ENCODE peak calls at places on chromosomes 12 and 14, in nine cellular contexts. W is fibroblast of lung; N is lower leg skin; O is Caco-2; U is foreskin fibroblast; V is endodermal cell; X is HepG2; C is nephron progenitor cell; H is stimulated activated CD4-positive, alpha-beta T cell treated with anti-CD3 and anti-CD28 coated beads, Interleukin-4, amount 100 ng/mL, for 48 hours. S is an unnamed sample.

GRCh38 chr14:61562321-61563161 is 132.8 kb upstream of the HIF1A start:
- DNase-seq in W (peak), N (no peak), O (no peak), U (peak), V (no peak), X (peak), C (no peak), H (peak), S (no peak)

GRCh38 chr12:111034911-111035577 is 114.7 kb upstream of the MYL2 start:
- DNase-seq in W (no peak), N (no peak), O (no peak), U (no peak), V (peak), X (no peak), C (peak), H (no peak), S (peak)

GRCh38 chr12:47816646-47817271 is 2.9 kb downstream of the HDAC7 start:
- DNase-seq in W (no peak), N (no peak), O (no peak), U (no peak), V (peak), X (no peak), C (no peak), H (no peak), S (no peak)

GRCh38 chr12:106866426-106867080 is 89.2 kb upstream of the TMEM263 start:
- DNase-seq in W (peak), N (no peak), O (no peak), U (no peak), V (no peak), X (no peak), C (no peak), H (no peak), S (no peak)

GRCh38 chr14:70665448-70666363 is 24.0 kb downstream of the TTC9 start:
- DNase-seq in W (no peak), N (no peak), O (peak), U (no peak), V (peak), X (no peak), C (no peak), H (no peak), S (no peak)

GRCh38 chr12:106753526-106753925 is 21.0 kb upstream of the RIC8B start:
- DNase-seq in W (no peak), N (no peak), O (no peak), U (no peak), V (no peak), X (no peak), C (no peak), H (peak), S (no peak)

GRCh38 chr14:92877757-92878431 is 45.1 kb upstream of the CHGA start:
- DNase-seq in W (no peak), N (peak), O (no peak), U (no peak), V (peak), X (peak), C (peak), H (no peak), S (peak)

GRCh38 chr12:57549909-57550627 is at the start of gene KIF5A:
- DNase-seq in W (peak), N (no peak), O (peak), U (no peak), V (peak), X (no peak), C (peak), H (peak), S (peak)

GRCh38 chr12:104747956-104748355 is 210.1 kb downstream of the SLC41A2 start:
- DNase-seq in W (no peak), N (peak), O (no peak), U (no peak), V (peak), X (no peak), C (no peak), H (no peak), S (no peak)

GRCh38 chr14:59511916-59512530 is 27.7 kb downstream of the JKAMP start:
- DNase-seq in W (no peak), N (no peak), O (peak), U (no peak), V (peak), X (no peak), C (peak), H (no peak), S (peak)

S was measured in HuH-7.